ENCODE peak calls at places on chromosome X, in six cellular contexts. Z, E, Q, G, S and F are unnamed samples.

GRCh38 chrX:120647127-120647526 is 17.3 kb upstream of the C1GALT1C1 start:
- DNase-seq in Z (no peak), S (no peak), E (no peak), G (no peak), Q (no peak), F (no peak)

GRCh38 chrX:129606918-129607317 is 47.8 kb downstream of the APLN start:
- DNase-seq in Z (peak), G (peak), Q (no peak), E (peak), S (peak), F (no peak)

GRCh38 chrX:110786486-110786885 is 9.1 kb downstream of the CHRDL1 start:
- DNase-seq in S (no peak), Z (no peak), Q (no peak), G (no peak), E (no peak), F (no peak)

GRCh38 chrX:85052207-85052606 is 48.5 kb downstream of the APOOL start:
- DNase-seq in Z (no peak), Q (no peak), E (no peak), S (no peak), G (no peak), F (peak)

GRCh38 chrX:72003811-72004750 is 93.4 kb downstream of the NHSL2 start:
- DNase-seq in G (no peak), S (no peak), Z (peak), E (no peak), Q (no peak), F (no peak)

GRCh38 chrX:131068945-131069719 is 11.0 kb downstream of the ARHGAP36 start:
- DNase-seq in Z (no peak), E (peak), Q (no peak), S (no peak), G (peak), F (no peak)

GRCh38 chrX:1535241-1536041 is 1.5 kb downstream of the P2RY8 start:
- DNase-seq in G (peak), E (no peak), Z (no peak), S (no peak), Q (peak), F (no peak)

GRCh38 chrX:40104649-40105015 is 6.9 kb upstream of the BCOR start:
- DNase-seq in Z (no peak), S (no peak), E (peak), G (peak), Q (peak), F (no peak)

GRCh38 chrX:45508459-45508858 is 307.8 kb upstream of the DIPK2B start:
- DNase-seq in E (no peak), G (no peak), Z (no peak), Q (no peak), S (no peak), F (no peak)

GRCh38 chrX:120429776-120430535 is 39.1 kb downstream of the LAMP2 start:
- DNase-seq in E (no peak), S (no peak), G (peak), Q (no peak), Z (no peak), F (no peak)

GRCh38 chrX:72026341-72027023 is 105.2 kb downstream of the RTL5 start:
- DNase-seq in Z (no peak), G (peak), Q (no peak), E (no peak), S (no peak), F (no peak)

GRCh38 chrX:68829594-68830485 is 1.0 kb downstream of the EFNB1 start:
- DNase-seq in E (no peak), Q (no peak), G (no peak), Z (no peak), S (no peak), F (no peak)

GRCh38 chrX:54447461-54447860 is 7.3 kb downstream of the TSR2 start:
- DNase-seq in Z (no peak), Q (no peak), S (no peak), E (no peak), G (no peak), F (no peak)

GRCh38 chrX:65690057-65690855 is 22.8 kb downstream of the MSN start:
- DNase-seq in Q (no peak), E (no peak), Z (no peak), G (no peak), S (no peak), F (no peak)

GRCh38 chrX:23246001-23246400 is 88.6 kb upstream of the PTCHD1 start:
- DNase-seq in E (no peak), S (no peak), G (no peak), Z (no peak), Q (no peak), F (no peak)

GRCh38 chrX:19811807-19812604 is 75.4 kb downstream of the SH3KBP1 start:
- DNase-seq in G (peak), Q (no peak), E (no peak), Z (peak), S (no peak), F (no peak)

GRCh38 chrX:71852182-71852581 is 58.5 kb upstream of the NHSL2 start:
- DNase-seq in Z (no peak), S (no peak), E (no peak), Q (no peak), G (no peak), F (no peak)

GRCh38 chrX:72280210-72280882 is 3.3 kb upstream of the RPS4X start:
- DNase-seq in E (peak), Z (no peak), Q (no peak), G (no peak), S (no peak), F (no peak)

GRCh38 chrX:70480660-70481018 is 36.0 kb downstream of the DLG3 start:
- DNase-seq in S (no peak), G (no peak), Q (no peak), Z (no peak), E (no peak), F (no peak)

GRCh38 chrX:142483965-142484364 is 278.9 kb upstream of the MAGEC2 start:
- DNase-seq in E (no peak), Z (no peak), Q (no peak), G (no peak), S (no peak), F (no peak)

GRCh38 chrX:1554469-1555210 is 17.7 kb upstream of the P2RY8 start:
- DNase-seq in G (peak), E (no peak), Q (peak), Z (no peak), S (peak), F (no peak)

GRCh38 chrX:19855700-19856381 is 31.6 kb downstream of the SH3KBP1 start:
- DNase-seq in S (no peak), G (no peak), Z (no peak), E (no peak), Q (no peak), F (peak)

GRCh38 chrX:103063918-103064434 is at the start of gene BEX1:
- DNase-seq in S (no peak), Q (peak), Z (no peak), E (no peak), G (no peak), F (peak)

GRCh38 chrX:66074920-66075879 is 35.3 kb upstream of the VSIG4 start:
- DNase-seq in G (peak), Z (no peak), Q (no peak), S (peak), E (peak), F (no peak)

GRCh38 chrX:99914676-99915075 is 495.4 kb downstream of the PCDH19 start:
- DNase-seq in E (no peak), G (no peak), S (no peak), Z (no peak), Q (no peak), F (no peak)

GRCh38 chrX:67544871-67545771 is 1.3 kb downstream of the AR start:
- DNase-seq in G (no peak), Z (no peak), Q (peak), E (peak), S (no peak), F (no peak)

GRCh38 chrX:123475068-123475724 is 257.7 kb downstream of the THOC2 start:
- DNase-seq in Z (no peak), S (no peak), E (peak), Q (no peak), G (peak), F (peak)

GRCh38 chrX:18574591-18574990 is 97.3 kb downstream of the RS1 start:
- DNase-seq in E (no peak), G (no peak), S (no peak), Z (peak), Q (no peak), F (peak)

GRCh38 chrX:71099736-71100135 is 4.1 kb downstream of the FOXO4 start:
- DNase-seq in G (no peak), Q (no peak), E (no peak), S (no peak), Z (no peak), F (no peak)

GRCh38 chrX:6778547-6779231 is 243.8 kb upstream of the VCX3A start:
- DNase-seq in Z (no peak), Q (no peak), E (no peak), S (no peak), G (no peak), F (no peak)

GRCh38 chrX:117972681-117973080 is 143.9 kb downstream of the KLHL13 start:
- DNase-seq in G (no peak), Q (no peak), Z (no peak), E (no peak), S (no peak), F (no peak)

GRCh38 chrX:150704030-150704613 is 10.9 kb downstream of the MTMR1 start:
- DNase-seq in S (no peak), G (no peak), E (no peak), Q (no peak), Z (no peak), F (peak)

GRCh38 chrX:57329008-57329407 is 42.5 kb downstream of the FAAH2 start:
- DNase-seq in E (no peak), G (no peak), Z (no peak), Q (no peak), S (no peak), F (no peak)

GRCh38 chrX:31656013-31656412 is 584.2 kb upstream of the FTHL17 start:
- DNase-seq in S (no peak), G (no peak), Z (no peak), Q (no peak), E (no peak), F (peak)

GRCh38 chrX:21398424-21398823 is 24.2 kb downstream of the CNKSR2 start:
- DNase-seq in S (no peak), E (no peak), Z (no peak), G (no peak), Q (no peak), F (no peak)

GRCh38 chrX:71253253-71254091 is 468 bp downstream of the ZMYM3 start:
- DNase-seq in Z (no peak), G (peak), S (no peak), Q (peak), E (peak), F (no peak)

GRCh38 chrX:110267874-110268273 is 50.0 kb downstream of the AMMECR1 start:
- DNase-seq in S (no peak), Q (no peak), E (no peak), G (no peak), Z (no peak), F (no peak)

GRCh38 chrX:151712253-151712652 is 3.6 kb upstream of the FATE1 start:
- DNase-seq in G (no peak), Q (no peak), S (no peak), E (no peak), Z (no peak), F (no peak)

GRCh38 chrX:151715735-151716134 is at the start of gene FATE1:
- DNase-seq in Z (no peak), E (no peak), Q (no peak), S (no peak), G (no peak), F (no peak)

GRCh38 chrX:151714367-151714766 is 1.5 kb upstream of the FATE1 start:
- DNase-seq in E (no peak), S (no peak), G (no peak), Q (no peak), Z (no peak), F (no peak)

GRCh38 chrX:151711787-151712186 is 4.0 kb upstream of the FATE1 start:
- DNase-seq in G (no peak), E (no peak), S (no peak), Q (no peak), Z (no peak), F (no peak)

DNA sequence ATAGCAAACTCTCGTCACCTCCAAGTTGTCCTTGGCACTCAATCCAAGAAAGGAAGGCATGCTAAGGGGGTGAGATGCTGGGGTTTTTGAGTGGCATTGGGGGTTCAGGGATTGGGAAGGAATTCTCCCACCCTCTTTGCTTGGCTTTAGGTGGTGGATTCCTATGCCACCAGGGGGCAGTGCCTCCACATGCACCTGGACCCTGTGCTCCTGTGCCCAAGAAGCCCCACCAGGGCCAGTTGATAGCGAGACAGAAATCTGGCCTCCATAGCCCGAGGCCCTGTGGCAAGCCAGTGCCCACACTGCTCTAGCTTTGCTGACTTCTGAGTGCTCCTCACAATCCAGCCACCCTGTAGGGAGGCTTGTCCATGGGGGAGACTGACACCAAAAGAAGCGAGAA is 2.0 kb upstream of the FATE1 start:
- DNase-seq in Q (no peak), G (peak), S (no peak), Z (no peak), E (peak), F (no peak)
- TF ChIP-seq CTCF in Q (peak), G (peak), S (no peak), Z (peak), E (peak), F (peak)

GRCh38 chrX:138519296-138519695 is 192.2 kb downstream of the FGF13 start:
- DNase-seq in Q (no peak), Z (no peak), G (no peak), E (no peak), S (no peak), F (peak)
- TF ChIP-seq CTCF in Q (no peak), Z (no peak), G (no peak), E (no peak), S (no peak), F (no peak)

GRCh38 chrX:47644557-47645091 is 5.7 kb downstream of the ELK1 start:
- DNase-seq in S (no peak), Q (no peak), E (peak), G (no peak), Z (no peak), F (no peak)
- TF ChIP-seq CTCF in S (no peak), Q (peak), E (peak), G (peak), Z (peak), F (peak)

GRCh38 chrX:140505421-140506337 is 810 bp upstream of the SOX3 start:
- DNase-seq in S (no peak), Z (no peak), Q (no peak), E (no peak), G (no peak), F (no peak)

GRCh38 chrX:140509468-140510305 is 4.8 kb upstream of the SOX3 start:
- DNase-seq in G (no peak), Q (no peak), S (no peak), E (no peak), Z (no peak), F (no peak)

GRCh38 chrX:140508958-140509357 is 4.1 kb upstream of the SOX3 start:
- DNase-seq in G (no peak), E (no peak), Q (no peak), S (no peak), Z (no peak), F (no peak)

GRCh38 chrX:140507223-140507981 is 2.5 kb upstream of the SOX3 start:
- DNase-seq in Q (no peak), G (no peak), S (no peak), Z (no peak), E (no peak), F (no peak)

DNA sequence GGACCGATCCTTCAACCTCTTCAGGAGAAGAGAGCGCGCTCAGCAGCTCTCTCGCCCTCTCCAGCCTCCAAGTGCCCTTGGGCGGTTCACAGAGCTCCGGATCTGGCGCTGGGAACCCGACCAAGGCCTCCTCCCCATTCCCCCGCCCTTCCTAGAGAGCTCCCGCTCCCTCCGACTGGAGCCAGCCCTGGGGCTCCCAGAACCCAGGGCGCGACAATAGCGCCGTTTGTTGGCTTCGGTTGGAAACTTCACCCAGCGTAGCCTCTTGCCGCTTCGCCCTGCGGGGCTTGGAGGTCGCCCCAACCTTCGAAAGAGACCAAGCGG is 3.1 kb upstream of the SOX3 start:
- DNase-seq in E (no peak), G (no peak), Z (no peak), Q (peak), S (no peak), F (no peak)
- TF ChIP-seq CTCF in E (no peak), G (no peak), Z (no peak), Q (no peak), S (no peak), F (peak)

GRCh38 chrX:9867753-9868152 is 81.5 kb downstream of the SHROOM2 start:
- DNase-seq in E (no peak), Z (no peak), Q (no peak), S (no peak), G (no peak), F (no peak)
- TF ChIP-seq CTCF in E (no peak), Z (no peak), Q (no peak), S (no peak), G (no peak), F (no peak)

DNA sequence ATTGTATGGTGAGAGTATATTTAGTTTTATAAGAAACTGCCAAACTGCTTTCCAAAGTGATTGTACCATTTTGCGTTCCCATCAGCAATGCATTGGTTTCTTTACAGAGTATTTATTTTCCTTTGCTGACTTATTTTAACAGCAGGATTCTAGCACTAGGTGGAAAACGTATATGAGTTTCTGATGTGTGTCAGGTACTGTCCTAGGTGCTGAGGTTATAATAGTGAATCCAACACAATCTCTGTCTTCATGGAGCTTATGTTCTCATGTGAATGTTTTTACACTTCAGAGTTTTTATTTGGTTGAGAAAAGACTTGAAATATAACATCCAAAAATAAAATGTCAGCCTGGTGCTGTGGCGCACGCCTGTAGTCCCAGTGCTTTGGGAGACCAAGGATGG is 4.0 kb downstream of the REPS2 start:
- DNase-seq in E (no peak), Z (no peak), Q (no peak), G (no peak), S (no peak), F (no peak)
- TF ChIP-seq CTCF in E (no peak), Z (no peak), Q (no peak), G (no peak), S (no peak), F (no peak)